ENCODE peak calls at places on chromosomes 4 and X, in four cellular contexts. Y is sciatic nerve; E is effector CD4-positive, alpha-beta T cell; A is HT1080. B is an unnamed sample.

GRCh38 chr4:1975880-1976279 is 32.9 kb downstream of the NELFA start:
- DNase-seq in E (no peak), Y (no peak), A (no peak), B (no peak)

GRCh38 chr4:171288816-171289432 is 524.3 kb upstream of the GALNTL6 start:
- DNase-seq in E (no peak), Y (no peak), A (no peak), B (no peak)

GRCh38 chrX:51955200-51955599 is 61.8 kb downstream of the MAGED1 start:
- DNase-seq in Y (no peak), A (peak), E (no peak), B (no peak)

GRCh38 chrX:27591938-27592337 is 1.8 kb downstream of the DCAF8L2 start:
- DNase-seq in E (no peak), A (no peak), Y (no peak), B (peak)

GRCh38 chr4:154039435-154040061 is 250.7 kb upstream of the SFRP2 start:
- DNase-seq in A (no peak), Y (no peak), E (no peak), B (no peak)

GRCh38 chr4:30720021-30720655 is at the start of gene PCDH7:
- DNase-seq in E (no peak), Y (no peak), A (peak), B (peak)

GRCh38 chrX:12885508-12885907 is 18.6 kb downstream of the TLR7 start:
- DNase-seq in Y (no peak), A (no peak), E (no peak), B (no peak)

GRCh38 chr4:153661215-153661822 is 22.8 kb upstream of the TLR2 start:
- DNase-seq in Y (no peak), E (no peak), A (peak), B (no peak)

GRCh38 chr4:46852839-46853238 is 56.2 kb downstream of the COX7B2 start:
- DNase-seq in A (no peak), E (no peak), Y (no peak), B (no peak)